ENCODE peak calls at places on chromosomes 12 and 14, in four cellular contexts. One of them, this sample, is unnamed.

GRCh38 chr14:103616635-103617300 is 12.2 kb upstream of the KLC1 start:
- DNase-seq in GM03348: no peak
- DNase-seq in lower leg skin: no peak
- DNase-seq in RCC 7860: no peak
- DNase-seq in this sample: no peak

GRCh38 chr12:48973992-48974673 is 2.6 kb upstream of the WNT10B start:
- DNase-seq in GM03348: peak; percentile 77
- DNase-seq in RCC 7860: no peak
- DNase-seq in lower leg skin: no peak
- DNase-seq in this sample: no peak

GRCh38 chr14:35332517-35333346 is 40.5 kb downstream of the PSMA6 start:
- DNase-seq in lower leg skin: no peak
- DNase-seq in RCC 7860: no peak
- DNase-seq in GM03348: peak; percentile 49
- DNase-seq in this sample: no peak

GRCh38 chr12:29242921-29243431 is 93.9 kb downstream of the FAR2 start:
- DNase-seq in lower leg skin: peak; percentile 16
- DNase-seq in GM03348: no peak
- DNase-seq in RCC 7860: no peak
- DNase-seq in this sample: no peak

GRCh38 chr14:34465069-34465859 is 3.2 kb upstream of the SPTSSA start:
- DNase-seq in GM03348: no peak
- DNase-seq in lower leg skin: no peak
- DNase-seq in RCC 7860: peak; percentile 7
- DNase-seq in this sample: no peak

GRCh38 chr12:111645433-111645832 is 40.3 kb downstream of the BRAP start:
- DNase-seq in RCC 7860: peak; percentile 55
- DNase-seq in GM03348: no peak
- DNase-seq in lower leg skin: no peak
- DNase-seq in this sample: no peak

GRCh38 chr12:28550757-28551381 is 360.6 kb downstream of the CCDC91 start:
- DNase-seq in lower leg skin: no peak
- DNase-seq in RCC 7860: peak; percentile 70
- DNase-seq in GM03348: peak; percentile 54
- DNase-seq in this sample: no peak

GRCh38 chr12:41212625-41213024 is 24.5 kb downstream of the PDZRN4 start:
- DNase-seq in GM03348: no peak
- DNase-seq in RCC 7860: no peak
- DNase-seq in lower leg skin: no peak
- DNase-seq in this sample: no peak

GRCh38 chr14:33691907-33692306 is 259.0 kb downstream of the EGLN3 start:
- DNase-seq in GM03348: no peak
- DNase-seq in RCC 7860: no peak
- DNase-seq in lower leg skin: no peak
- DNase-seq in this sample: no peak

GRCh38 chr14:29716150-29716549 is 211.5 kb downstream of the PRKD1 start:
- DNase-seq in lower leg skin: no peak
- DNase-seq in RCC 7860: no peak
- DNase-seq in GM03348: peak; percentile 13
- DNase-seq in this sample: no peak

GRCh38 chr12:54865683-54866324 is 11.5 kb downstream of the MUCL1 start:
- DNase-seq in lower leg skin: no peak
- DNase-seq in RCC 7860: no peak
- DNase-seq in GM03348: no peak
- DNase-seq in this sample: no peak

GRCh38 chr12:47734725-47735480 is 9.6 kb upstream of the ENDOU start:
- DNase-seq in lower leg skin: no peak
- DNase-seq in GM03348: no peak
- DNase-seq in RCC 7860: no peak
- DNase-seq in this sample: no peak

GRCh38 chr14:54834727-54835126 is 67.9 kb downstream of the GCH1 start:
- DNase-seq in lower leg skin: no peak
- DNase-seq in GM03348: no peak
- DNase-seq in RCC 7860: no peak
- DNase-seq in this sample: no peak

GRCh38 chr12:109915171-109916040 is 15.3 kb downstream of the TCHP start:
- DNase-seq in RCC 7860: no peak
- DNase-seq in lower leg skin: no peak
- DNase-seq in GM03348: no peak
- DNase-seq in this sample: no peak

GRCh38 chr12:82019533-82019932 is 260.4 kb upstream of the PPFIA2 start:
- DNase-seq in RCC 7860: no peak
- DNase-seq in GM03348: no peak
- DNase-seq in lower leg skin: no peak
- DNase-seq in this sample: no peak

GRCh38 chr12:108297895-108298760 is 41.0 kb downstream of the CMKLR1 start:
- DNase-seq in GM03348: no peak
- DNase-seq in RCC 7860: no peak
- DNase-seq in lower leg skin: no peak
- DNase-seq in this sample: no peak